ENCODE peak calls at places on chromosomes 16 and 17, in seven cellular contexts. J is astrocyte, O is neuronal stem cell, L is K562, T is GM23338, R is fibroblast of lung, A is MM.1S. H is an unnamed sample.

GRCh38 chr17:76658387-76658705 is 14.8 kb upstream of the ST6GALNAC1 start:
- DNase-seq in J (no peak), O (no peak), L (no peak), T (no peak), R (no peak), A (no peak), H (no peak)

GRCh38 chr17:48310748-48311213 is 119.2 kb downstream of the SKAP1 start:
- DNase-seq in J (no peak), O (peak), L (peak), T (peak), R (no peak), A (no peak), H (no peak)

GRCh38 chr16:23398987-23399805 is 53.8 kb downstream of the COG7 start:
- DNase-seq in J (no peak), O (peak), L (no peak), T (peak), R (peak), A (no peak), H (no peak)

GRCh38 chr17:61904094-61904710 is 23.6 kb downstream of the INTS2 start:
- DNase-seq in J (no peak), O (no peak), L (no peak), T (no peak), R (no peak), A (peak), H (no peak)

GRCh38 chr16:77276686-77277085 is 77.5 kb downstream of the SYCE1L start:
- DNase-seq in J (no peak), O (no peak), L (no peak), T (no peak), R (no peak), A (no peak), H (no peak)

GRCh38 chr16:3358884-3359283 is 3.2 kb downstream of the OR2C1 start:
- DNase-seq in J (peak), O (no peak), L (no peak), T (no peak), R (peak), A (no peak), H (no peak)

GRCh38 chr17:37490022-37490587 is 414 bp downstream of the DUSP14 start:
- DNase-seq in J (peak), O (peak), L (peak), T (peak), R (peak), A (peak), H (peak)

GRCh38 chr16:26050489-26050888 is 358.7 kb downstream of the HS3ST4 start:
- DNase-seq in J (no peak), O (no peak), L (no peak), T (no peak), R (no peak), A (no peak), H (no peak)

GRCh38 chr17:45782889-45783592 is 1.1 kb upstream of the CRHR1 start:
- DNase-seq in J (no peak), O (peak), L (peak), T (peak), R (no peak), A (no peak), H (no peak)

GRCh38 chr17:58427807-58428206 is 10.5 kb upstream of the RNF43 start:
- DNase-seq in J (no peak), O (no peak), L (no peak), T (no peak), R (no peak), A (no peak), H (no peak)

GRCh38 chr16:18788828-18789514 is 1.2 kb downstream of the RPS15A start:
- DNase-seq in J (no peak), O (no peak), L (no peak), T (no peak), R (peak), A (peak), H (no peak)

GRCh38 chr17:81858967-81859905 is 1.1 kb downstream of the P4HB start:
- DNase-seq in J (no peak), O (no peak), L (peak), T (no peak), R (no peak), A (peak), H (no peak)

GRCh38 chr17:17305282-17305801 is 2.2 kb downstream of the NT5M start:
- DNase-seq in J (no peak), O (no peak), L (peak), T (no peak), R (no peak), A (peak), H (no peak)

GRCh38 chr17:65561394-65562205 is at the start of gene AXIN2:
- DNase-seq in J (peak), O (peak), L (peak), T (peak), R (peak), A (peak), H (peak)
- H2AFZ ChIP-seq in J (peak), O (peak), L (peak), T (no peak), R (peak), A (peak), H (peak)

GRCh38 chr16:49857423-49858181 is 1.7 kb upstream of the ZNF423 start:
- DNase-seq in J (peak), O (peak), L (peak), T (peak), R (peak), A (peak), H (peak)

GRCh38 chr16:49855280-49855821 is 561 bp downstream of the ZNF423 start:
- DNase-seq in J (peak), O (peak), L (peak), T (peak), R (peak), A (peak), H (no peak)

GRCh38 chr16:49854227-49855203 is 1.4 kb downstream of the ZNF423 start:
- DNase-seq in J (no peak), O (peak), L (no peak), T (peak), R (peak), A (peak), H (no peak)

GRCh38 chr16:49856741-49857330 is 924 bp upstream of the ZNF423 start:
- DNase-seq in J (peak), O (peak), L (peak), T (peak), R (peak), A (peak), H (no peak)

GRCh38 chr16:49855822-49856740 is at the start of gene ZNF423:
- DNase-seq in J (no peak), O (peak), L (no peak), T (peak), R (no peak), A (no peak), H (no peak)
- H2AFZ ChIP-seq in J (peak), O (peak), L (peak), T (no peak), R (no peak), A (peak), H (no peak)

DNA sequence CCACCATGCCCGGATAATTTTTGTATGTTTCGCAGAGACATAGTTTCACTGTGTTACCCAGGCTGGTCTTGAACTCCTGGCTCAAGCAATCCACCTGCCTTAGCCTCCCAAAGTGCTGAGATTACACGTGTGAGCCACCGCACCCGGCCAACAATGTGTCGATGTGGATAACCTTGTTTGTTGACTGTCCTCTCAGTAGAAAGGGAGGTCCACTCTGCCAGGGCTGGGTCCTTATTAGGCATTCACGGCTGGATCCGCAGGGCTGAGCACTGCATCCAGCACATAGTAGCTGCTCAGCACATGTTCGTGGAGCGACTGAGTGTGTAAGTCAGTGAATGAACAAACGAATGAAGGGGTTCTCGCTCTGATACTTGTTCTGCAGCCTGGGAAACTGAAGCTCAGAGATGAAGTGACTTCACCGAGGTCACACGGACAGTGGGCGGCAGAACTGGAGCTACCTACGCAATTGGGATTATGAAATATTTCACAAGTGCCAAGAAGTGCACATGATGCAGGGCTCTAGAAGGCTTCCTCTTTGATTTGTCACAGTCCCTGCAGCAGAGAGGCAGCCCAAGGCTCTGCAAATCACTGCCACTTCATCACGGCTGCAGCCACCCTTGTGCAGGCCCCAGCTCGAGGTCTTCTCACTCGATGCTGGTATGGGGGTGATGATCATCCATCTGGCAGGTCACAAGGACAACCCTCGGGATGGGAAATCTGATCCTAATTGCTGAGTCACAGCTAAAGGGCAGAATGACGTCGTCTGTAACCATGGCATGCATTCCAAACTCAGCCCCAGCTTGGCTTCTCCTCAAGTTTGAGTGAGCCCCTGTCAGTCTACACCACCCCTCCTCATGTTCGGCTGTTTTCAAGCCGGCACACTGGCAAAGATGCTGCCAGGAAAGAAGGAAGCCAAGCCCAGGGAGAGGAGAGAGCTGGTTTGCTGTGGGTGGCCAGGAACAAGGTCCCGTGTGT is 28.0 kb upstream of the SNN start:
- DNase-seq in J (peak), O (no peak), L (peak), T (peak), R (peak), A (no peak), H (peak)
- H2AFZ ChIP-seq in J (peak), O (peak), L (no peak), T (peak), R (no peak), A (no peak), H (no peak)

GRCh38 chr17:3475812-3476686 is at the start of gene ASPA:
- DNase-seq in J (no peak), O (no peak), L (no peak), T (no peak), R (no peak), A (no peak), H (no peak)
- H2AFZ ChIP-seq in J (no peak), O (no peak), L (no peak), T (peak), R (peak), A (no peak), H (no peak)

GRCh38 chr16:2026461-2027023 is at the start of gene NHERF2:
- DNase-seq in J (no peak), O (no peak), L (peak), T (peak), R (no peak), A (peak), H (no peak)
- H2AFZ ChIP-seq in J (peak), O (peak), L (peak), T (peak), R (peak), A (no peak), H (peak)

GRCh38 chr16:27232061-27232841 is 28.9 kb downstream of the KDM8 start:
- DNase-seq in J (peak), O (no peak), L (no peak), T (no peak), R (peak), A (peak), H (no peak)
- H2AFZ ChIP-seq in J (no peak), O (no peak), L (no peak), T (no peak), R (no peak), A (peak), H (no peak)

GRCh38 chr17:28416703-28417311 is 10.8 kb upstream of the SLC46A1 start:
- DNase-seq in J (peak), O (peak), L (peak), T (peak), R (peak), A (peak), H (peak)
- H2AFZ ChIP-seq in J (peak), O (peak), L (peak), T (peak), R (no peak), A (peak), H (no peak)

GRCh38 chr16:70714526-70715112 is 28.8 kb upstream of the MTSS2 start:
- DNase-seq in J (peak), O (no peak), L (no peak), T (no peak), R (no peak), A (no peak), H (no peak)
- H2AFZ ChIP-seq in J (peak), O (no peak), L (no peak), T (no peak), R (no peak), A (no peak), H (no peak)

H was measured in PC-9.